ENCODE peak calls at places on chromosomes 16 and 17, in seven cellular contexts. Y is NT2/D1, T is H1, F is HepG2, P is K562, N is GM12878, W is SK-N-SH. H is an unnamed sample.

GRCh38 chr17:11441004-11441403 is 157.3 kb upstream of the DNAH9 start:
- DNase-seq in N (no peak), P (no peak), T (no peak), F (no peak), W (no peak), Y (no peak), H (no peak)

GRCh38 chr17:75979705-75980187 is 706 bp downstream of the TEN1 start:
- DNase-seq in T (no peak), Y (no peak), F (no peak), N (no peak), P (no peak), W (no peak), H (no peak)

GRCh38 chr17:50062323-50063243 is 6.7 kb downstream of the ITGA3 start:
- DNase-seq in F (no peak), Y (no peak), W (peak), P (no peak), T (no peak), N (no peak), H (peak)

GRCh38 chr17:41520821-41521521 is 2.3 kb upstream of the KRT15 start:
- DNase-seq in F (no peak), P (peak), N (no peak), T (no peak), Y (no peak), W (peak), H (no peak)

GRCh38 chr16:50627419-50627818 is 53.7 kb downstream of the SNX20 start:
- DNase-seq in P (peak), T (no peak), W (peak), Y (no peak), N (no peak), F (no peak), H (no peak)

GRCh38 chr17:34269969-34270368 is at the start of gene CCL7:
- DNase-seq in W (no peak), N (no peak), Y (no peak), T (no peak), P (no peak), F (no peak), H (no peak)

GRCh38 chr16:544517-544916 is 15.7 kb upstream of the PRR35 start:
- DNase-seq in Y (no peak), F (no peak), T (no peak), P (no peak), N (no peak), W (no peak), H (no peak)

GRCh38 chr17:39648876-39649430 is 12.0 kb downstream of the STARD3 start:
- DNase-seq in Y (no peak), P (no peak), T (no peak), N (no peak), F (no peak), W (no peak), H (no peak)

GRCh38 chr16:68857479-68857878 is 14.1 kb downstream of the TANGO6 start:
- DNase-seq in W (no peak), Y (no peak), P (no peak), F (no peak), T (no peak), N (no peak), H (no peak)

GRCh38 chr16:7866144-7866543 is 533.5 kb downstream of the RBFOX1 start:
- DNase-seq in Y (no peak), W (no peak), T (no peak), N (no peak), P (no peak), F (no peak), H (no peak)

GRCh38 chr17:15086776-15087175 is 178.3 kb downstream of the PMP22 start:
- DNase-seq in Y (no peak), W (no peak), N (no peak), F (no peak), P (no peak), T (no peak), H (no peak)
- TF ChIP-seq YY1 in Y (no peak), W (no peak), N (no peak), F (no peak), P (no peak), T (no peak), H (no peak)

GRCh38 chr17:47844814-47845453 is 3.9 kb upstream of the SCRN2 start:
- DNase-seq in Y (no peak), N (no peak), W (peak), P (peak), F (no peak), T (no peak), H (no peak)
- TF ChIP-seq YY1 in Y (no peak), N (no peak), W (no peak), P (no peak), F (no peak), T (no peak), H (no peak)

GRCh38 chr17:6643460-6644125 is 2.7 kb downstream of the TXNDC17 start:
- DNase-seq in N (no peak), F (no peak), P (no peak), Y (no peak), W (no peak), T (no peak), H (no peak)
- TF ChIP-seq YY1 in N (no peak), F (no peak), P (no peak), Y (no peak), W (no peak), T (no peak), H (no peak)

DNA sequence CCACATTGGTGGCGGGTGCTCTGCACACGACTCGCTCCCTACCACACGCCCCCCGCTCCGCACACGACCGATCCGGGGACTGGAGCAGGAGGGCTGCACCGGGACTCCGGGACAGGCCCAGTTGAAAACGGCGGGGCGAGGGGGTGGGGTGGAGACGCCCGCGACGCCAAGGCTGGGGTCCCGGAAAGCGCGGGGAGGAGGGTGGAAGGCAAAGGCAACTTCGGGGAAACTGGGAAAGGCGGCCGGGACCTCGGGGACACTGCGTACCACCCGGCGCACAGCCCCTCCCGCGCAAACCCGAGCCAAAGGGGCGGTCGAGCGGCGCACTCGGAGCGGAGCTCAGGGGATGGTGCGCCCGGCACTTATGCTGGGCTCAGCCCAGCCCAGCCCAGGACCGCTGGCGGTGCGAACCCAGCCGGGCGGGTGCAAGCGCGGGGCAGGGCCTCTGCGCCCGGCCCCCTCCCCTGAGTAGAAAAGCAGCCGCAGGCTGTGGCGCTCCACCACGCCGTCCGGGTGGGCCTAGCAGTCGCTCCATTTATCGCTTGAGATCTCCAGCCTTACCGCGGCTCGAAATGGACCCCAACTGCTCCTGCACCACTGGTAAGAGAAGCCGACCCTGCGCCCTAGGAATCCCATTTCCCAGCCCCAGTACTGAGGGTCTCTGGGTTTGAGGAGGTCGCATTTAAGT is at the start of gene MT1M:
- DNase-seq in W (peak), T (no peak), F (no peak), P (no peak), N (no peak), Y (no peak), H (no peak)
- TF ChIP-seq YY1 in W (no peak), T (no peak), F (no peak), P (no peak), N (no peak), Y (no peak), H (no peak)